ENCODE peak calls at places on chromosomes 4 and X, in ten cellular contexts. One of them, this sample, is unnamed.
A peak's percentile ranks its signal among the peaks of the same experiment; 100 is the strongest.

GRCh38 chr4:7328913-7329638 is 105.7 kb downstream of the PSAPL1 start:
- DNase-seq in epithelial cell of esophagus: no peak
- DNase-seq in left ventricle myocardium inferior: peak; percentile 58
- DNase-seq in tibial nerve: no peak
- DNase-seq in suprapubic skin: no peak
- DNase-seq in esophagus squamous epithelium: no peak
- DNase-seq in mucosa of descending colon: peak; percentile 56
- DNase-seq in PC-3: peak; percentile 85
- DNase-seq in astrocyte: peak; percentile 76
- DNase-seq in right cardiac atrium: peak; percentile 66
- DNase-seq in this sample: peak; percentile 81

GRCh38 chr4:26525751-26526150 is 35.5 kb upstream of the CCKAR start:
- DNase-seq in epithelial cell of esophagus: peak; percentile 17
- DNase-seq in left ventricle myocardium inferior: no peak
- DNase-seq in tibial nerve: no peak
- DNase-seq in suprapubic skin: no peak
- DNase-seq in esophagus squamous epithelium: no peak
- DNase-seq in mucosa of descending colon: no peak
- DNase-seq in PC-3: peak; percentile 24
- DNase-seq in astrocyte: peak; percentile 32
- DNase-seq in right cardiac atrium: no peak
- DNase-seq in this sample: no peak

GRCh38 chrX:151151668-151152267 is 24.6 kb upstream of the GPR50 start:
- DNase-seq in epithelial cell of esophagus: peak; percentile 58
- DNase-seq in left ventricle myocardium inferior: no peak
- DNase-seq in tibial nerve: no peak
- DNase-seq in suprapubic skin: no peak
- DNase-seq in esophagus squamous epithelium: no peak
- DNase-seq in mucosa of descending colon: no peak
- DNase-seq in PC-3: peak; percentile 64
- DNase-seq in astrocyte: peak; percentile 16
- DNase-seq in right cardiac atrium: no peak
- DNase-seq in this sample: no peak

GRCh38 chrX:72394518-72395163 is 88.9 kb upstream of the CITED1 start:
- DNase-seq in epithelial cell of esophagus: no peak
- DNase-seq in left ventricle myocardium inferior: peak; percentile 18
- DNase-seq in tibial nerve: no peak
- DNase-seq in suprapubic skin: no peak
- DNase-seq in esophagus squamous epithelium: no peak
- DNase-seq in mucosa of descending colon: no peak
- DNase-seq in PC-3: peak; percentile 18
- DNase-seq in astrocyte: peak; percentile 79
- DNase-seq in right cardiac atrium: peak; percentile 47
- DNase-seq in this sample: no peak

GRCh38 chrX:17632942-17633341 is 104.4 kb upstream of the SCML1 start:
- DNase-seq in epithelial cell of esophagus: peak; percentile 56
- DNase-seq in left ventricle myocardium inferior: no peak
- DNase-seq in tibial nerve: no peak
- DNase-seq in suprapubic skin: no peak
- DNase-seq in esophagus squamous epithelium: no peak
- DNase-seq in mucosa of descending colon: no peak
- DNase-seq in PC-3: peak; percentile 29
- DNase-seq in astrocyte: no peak
- DNase-seq in right cardiac atrium: no peak
- DNase-seq in this sample: no peak

GRCh38 chr4:100348472-100348871 is 158.2 kb upstream of the DDIT4L start:
- DNase-seq in epithelial cell of esophagus: peak; percentile 96
- DNase-seq in left ventricle myocardium inferior: no peak
- DNase-seq in tibial nerve: no peak
- DNase-seq in suprapubic skin: no peak
- DNase-seq in esophagus squamous epithelium: no peak
- DNase-seq in mucosa of descending colon: no peak
- DNase-seq in PC-3: peak; percentile 88
- DNase-seq in astrocyte: peak; percentile 76
- DNase-seq in right cardiac atrium: no peak
- DNase-seq in this sample: no peak

GRCh38 chr4:648579-649292 is 23.4 kb downstream of the PDE6B start:
- DNase-seq in epithelial cell of esophagus: no peak
- DNase-seq in left ventricle myocardium inferior: no peak
- DNase-seq in tibial nerve: no peak
- DNase-seq in suprapubic skin: no peak
- DNase-seq in esophagus squamous epithelium: no peak
- DNase-seq in mucosa of descending colon: peak; percentile 41
- DNase-seq in PC-3: no peak
- DNase-seq in astrocyte: no peak
- DNase-seq in right cardiac atrium: no peak
- DNase-seq in this sample: peak; percentile 49

GRCh38 chr4:70152088-70152487 is 1.9 kb upstream of the PRR27 start:
- DNase-seq in epithelial cell of esophagus: no peak
- DNase-seq in left ventricle myocardium inferior: no peak
- DNase-seq in tibial nerve: no peak
- DNase-seq in suprapubic skin: no peak
- DNase-seq in esophagus squamous epithelium: no peak
- DNase-seq in mucosa of descending colon: no peak
- DNase-seq in PC-3: no peak
- DNase-seq in astrocyte: no peak
- DNase-seq in right cardiac atrium: no peak
- DNase-seq in this sample: no peak

GRCh38 chr4:131381055-131381454 is 1768.0 kb upstream of the PCDH10 start:
- DNase-seq in epithelial cell of esophagus: no peak
- DNase-seq in left ventricle myocardium inferior: no peak
- DNase-seq in tibial nerve: no peak
- DNase-seq in suprapubic skin: no peak
- DNase-seq in esophagus squamous epithelium: no peak
- DNase-seq in mucosa of descending colon: no peak
- DNase-seq in PC-3: no peak
- DNase-seq in astrocyte: no peak
- DNase-seq in right cardiac atrium: no peak
- DNase-seq in this sample: no peak

GRCh38 chr4:62814510-62815047 is 1594.7 kb downstream of the TECRL start:
- DNase-seq in epithelial cell of esophagus: no peak
- DNase-seq in left ventricle myocardium inferior: no peak
- DNase-seq in tibial nerve: no peak
- DNase-seq in suprapubic skin: no peak
- DNase-seq in esophagus squamous epithelium: no peak
- DNase-seq in mucosa of descending colon: no peak
- DNase-seq in PC-3: no peak
- DNase-seq in astrocyte: no peak
- DNase-seq in right cardiac atrium: peak; percentile 43
- DNase-seq in this sample: no peak

GRCh38 chr4:118823471-118823870 is 12.5 kb downstream of the SEC24D start:
- DNase-seq in epithelial cell of esophagus: peak; percentile 83
- DNase-seq in left ventricle myocardium inferior: no peak
- DNase-seq in tibial nerve: no peak
- DNase-seq in suprapubic skin: no peak
- DNase-seq in esophagus squamous epithelium: no peak
- DNase-seq in mucosa of descending colon: no peak
- DNase-seq in PC-3: peak; percentile 63
- DNase-seq in astrocyte: no peak
- DNase-seq in right cardiac atrium: no peak
- DNase-seq in this sample: no peak

GRCh38 chr4:181427076-181427475 is 816.1 kb upstream of the TENM3 start:
- DNase-seq in epithelial cell of esophagus: no peak
- DNase-seq in left ventricle myocardium inferior: no peak
- DNase-seq in tibial nerve: no peak
- DNase-seq in suprapubic skin: no peak
- DNase-seq in esophagus squamous epithelium: no peak
- DNase-seq in mucosa of descending colon: no peak
- DNase-seq in PC-3: no peak
- DNase-seq in astrocyte: no peak
- DNase-seq in right cardiac atrium: no peak
- DNase-seq in this sample: no peak

GRCh38 chr4:21948347-21949072 is at the start of gene KCNIP4:
- DNase-seq in epithelial cell of esophagus: peak; percentile 2
- DNase-seq in left ventricle myocardium inferior: no peak
- DNase-seq in tibial nerve: no peak
- DNase-seq in suprapubic skin: peak; percentile 51
- DNase-seq in esophagus squamous epithelium: no peak
- DNase-seq in mucosa of descending colon: peak; percentile 42
- DNase-seq in PC-3: no peak
- DNase-seq in astrocyte: peak; percentile 22
- DNase-seq in right cardiac atrium: no peak
- DNase-seq in this sample: no peak

GRCh38 chr4:1204828-1205591 is 32.6 kb upstream of the SPON2 start:
- DNase-seq in epithelial cell of esophagus: no peak
- DNase-seq in left ventricle myocardium inferior: no peak
- DNase-seq in tibial nerve: peak; percentile 8
- DNase-seq in suprapubic skin: peak; percentile 70
- DNase-seq in esophagus squamous epithelium: no peak
- DNase-seq in mucosa of descending colon: peak; percentile 93
- DNase-seq in PC-3: no peak
- DNase-seq in astrocyte: no peak
- DNase-seq in right cardiac atrium: peak; percentile 77
- DNase-seq in this sample: no peak

GRCh38 chr4:55385201-55385649 is 10.5 kb upstream of the TMEM165 start:
- DNase-seq in epithelial cell of esophagus: no peak
- DNase-seq in left ventricle myocardium inferior: no peak
- DNase-seq in tibial nerve: no peak
- DNase-seq in suprapubic skin: no peak
- DNase-seq in esophagus squamous epithelium: no peak
- DNase-seq in mucosa of descending colon: no peak
- DNase-seq in PC-3: peak; percentile 49
- DNase-seq in astrocyte: peak; percentile 54
- DNase-seq in right cardiac atrium: no peak
- DNase-seq in this sample: no peak

GRCh38 chr4:9691221-9692065 is 90.0 kb upstream of the DRD5 start:
- DNase-seq in epithelial cell of esophagus: peak; percentile 93
- DNase-seq in left ventricle myocardium inferior: peak; percentile 97
- DNase-seq in tibial nerve: peak; percentile 91
- DNase-seq in suprapubic skin: peak; percentile 98
- DNase-seq in esophagus squamous epithelium: peak; percentile 67
- DNase-seq in mucosa of descending colon: peak; percentile 98
- DNase-seq in PC-3: peak; percentile 36
- DNase-seq in astrocyte: peak; percentile 13
- DNase-seq in right cardiac atrium: peak; percentile 99
- DNase-seq in this sample: peak; percentile 98

GRCh38 chr4:95949136-95949765 is 109.4 kb downstream of the PDHA2 start:
- DNase-seq in epithelial cell of esophagus: no peak
- DNase-seq in left ventricle myocardium inferior: no peak
- DNase-seq in tibial nerve: no peak
- DNase-seq in suprapubic skin: no peak
- DNase-seq in esophagus squamous epithelium: no peak
- DNase-seq in mucosa of descending colon: no peak
- DNase-seq in PC-3: no peak
- DNase-seq in astrocyte: peak; percentile 20
- DNase-seq in right cardiac atrium: no peak
- DNase-seq in this sample: no peak

GRCh38 chrX:129116651-129117050 is 406.6 kb downstream of the SMARCA1 start:
- DNase-seq in epithelial cell of esophagus: no peak
- DNase-seq in left ventricle myocardium inferior: no peak
- DNase-seq in tibial nerve: no peak
- DNase-seq in suprapubic skin: no peak
- DNase-seq in esophagus squamous epithelium: no peak
- DNase-seq in mucosa of descending colon: no peak
- DNase-seq in PC-3: no peak
- DNase-seq in astrocyte: no peak
- DNase-seq in right cardiac atrium: no peak
- DNase-seq in this sample: no peak

DNA sequence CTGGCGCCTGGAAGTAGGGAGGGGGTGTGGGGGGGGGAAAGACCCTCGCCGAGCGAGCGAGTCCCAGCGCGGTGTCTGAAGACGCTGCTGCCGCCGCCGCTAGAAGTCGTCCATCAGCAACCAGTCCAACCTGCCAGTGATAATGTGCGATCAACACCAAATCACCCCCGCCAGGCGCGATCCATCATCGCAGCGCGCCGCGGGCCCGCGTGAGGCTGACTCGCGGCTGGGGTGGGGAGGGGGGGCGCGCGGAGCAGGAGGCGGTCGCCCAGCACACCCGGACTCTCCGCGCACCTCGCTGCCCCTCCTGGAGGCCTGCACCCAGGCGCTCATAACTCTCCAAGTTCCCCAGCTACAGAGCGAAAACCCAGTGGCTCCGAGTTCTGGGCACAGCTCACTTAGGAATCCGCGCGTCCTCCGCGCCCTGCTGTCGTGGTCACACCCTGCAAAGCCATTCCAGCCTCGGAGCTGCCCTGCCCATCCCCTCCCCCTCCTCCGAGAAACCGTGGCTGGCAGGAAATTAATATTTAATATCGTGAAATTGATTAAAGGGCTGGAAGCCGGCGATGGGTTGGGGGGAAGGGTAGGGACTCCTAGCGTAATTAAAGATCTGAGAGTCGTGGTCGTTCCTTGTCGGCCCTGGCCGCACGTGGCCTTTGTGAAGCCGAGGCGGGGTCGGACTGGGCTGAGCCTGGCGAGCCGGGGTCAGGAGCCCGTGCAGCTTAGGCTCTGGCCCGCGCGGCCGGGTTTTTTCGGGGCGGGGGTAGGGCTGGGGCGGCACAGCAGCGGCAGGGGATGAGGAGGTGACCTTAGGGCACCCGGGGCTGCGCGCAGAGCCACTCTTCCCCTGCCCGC is 58.1 kb upstream of the BCOR start:
- DNase-seq in epithelial cell of esophagus: no peak
- DNase-seq in left ventricle myocardium inferior: no peak
- DNase-seq in tibial nerve: no peak
- DNase-seq in suprapubic skin: no peak
- DNase-seq in esophagus squamous epithelium: no peak
- DNase-seq in mucosa of descending colon: peak; percentile 53
- DNase-seq in PC-3: no peak
- DNase-seq in astrocyte: no peak
- DNase-seq in right cardiac atrium: peak; percentile 66
- DNase-seq in this sample: no peak
- H3K4me3 ChIP-seq in epithelial cell of esophagus: peak overlapping the region; percentile 29
- H3K4me3 ChIP-seq in left ventricle myocardium inferior: peak overlapping the region; percentile 66
- H3K4me3 ChIP-seq in tibial nerve: peak overlapping the region; percentile 55
- H3K4me3 ChIP-seq in suprapubic skin: peak overlapping the region; percentile 53
- H3K4me3 ChIP-seq in esophagus squamous epithelium: peak overlapping the region; percentile 62
- H3K4me3 ChIP-seq in mucosa of descending colon: no peak overlapping the region
- H3K4me3 ChIP-seq in PC-3: peak overlapping the region; percentile 84
- H3K4me3 ChIP-seq in astrocyte: peak overlapping the region; percentile 51
- H3K4me3 ChIP-seq in right cardiac atrium: peak overlapping the region; percentile 63
- H3K4me3 ChIP-seq in this sample: peak overlapping the region; percentile 56

GRCh38 chr4:40956726-40957255 is 207.0 kb downstream of the NSUN7 start:
- DNase-seq in epithelial cell of esophagus: no peak
- DNase-seq in left ventricle myocardium inferior: no peak
- DNase-seq in tibial nerve: no peak
- DNase-seq in suprapubic skin: no peak
- DNase-seq in esophagus squamous epithelium: no peak
- DNase-seq in mucosa of descending colon: no peak
- DNase-seq in PC-3: no peak
- DNase-seq in astrocyte: no peak
- DNase-seq in right cardiac atrium: no peak
- DNase-seq in this sample: no peak
- H3K4me3 ChIP-seq in epithelial cell of esophagus: no peak overlapping the region
- H3K4me3 ChIP-seq in left ventricle myocardium inferior: no peak overlapping the region
- H3K4me3 ChIP-seq in tibial nerve: no peak overlapping the region
- H3K4me3 ChIP-seq in suprapubic skin: no peak overlapping the region
- H3K4me3 ChIP-seq in esophagus squamous epithelium: no peak overlapping the region
- H3K4me3 ChIP-seq in mucosa of descending colon: no peak overlapping the region
- H3K4me3 ChIP-seq in PC-3: no peak overlapping the region
- H3K4me3 ChIP-seq in astrocyte: no peak overlapping the region
- H3K4me3 ChIP-seq in right cardiac atrium: no peak overlapping the region
- H3K4me3 ChIP-seq in this sample: no peak overlapping the region

GRCh38 chrX:154372612-154373022 is 1.8 kb downstream of the FLNA start:
- DNase-seq in epithelial cell of esophagus: peak; percentile 59
- DNase-seq in left ventricle myocardium inferior: no peak
- DNase-seq in tibial nerve: no peak
- DNase-seq in suprapubic skin: no peak
- DNase-seq in esophagus squamous epithelium: no peak
- DNase-seq in mucosa of descending colon: no peak
- DNase-seq in PC-3: no peak
- DNase-seq in astrocyte: peak; percentile 51
- DNase-seq in right cardiac atrium: no peak
- DNase-seq in this sample: no peak
- H3K4me3 ChIP-seq in epithelial cell of esophagus: peak overlapping the region; percentile 35
- H3K4me3 ChIP-seq in left ventricle myocardium inferior: peak overlapping the region; percentile 87
- H3K4me3 ChIP-seq in tibial nerve: no peak overlapping the region
- H3K4me3 ChIP-seq in suprapubic skin: peak overlapping the region; percentile 67
- H3K4me3 ChIP-seq in esophagus squamous epithelium: peak overlapping the region; percentile 76
- H3K4me3 ChIP-seq in mucosa of descending colon: no peak overlapping the region
- H3K4me3 ChIP-seq in PC-3: peak overlapping the region; percentile 74
- H3K4me3 ChIP-seq in astrocyte: peak overlapping the region; percentile 48
- H3K4me3 ChIP-seq in right cardiac atrium: peak overlapping the region; percentile 6
- H3K4me3 ChIP-seq in this sample: peak overlapping the region; percentile 88

GRCh38 chr4:76691767-76692689 is 205.9 kb downstream of the SOWAHB start:
- DNase-seq in epithelial cell of esophagus: no peak
- DNase-seq in left ventricle myocardium inferior: no peak
- DNase-seq in tibial nerve: no peak
- DNase-seq in suprapubic skin: no peak
- DNase-seq in esophagus squamous epithelium: no peak
- DNase-seq in mucosa of descending colon: no peak
- DNase-seq in PC-3: no peak
- DNase-seq in astrocyte: no peak
- DNase-seq in right cardiac atrium: no peak
- DNase-seq in this sample: no peak
- H3K4me3 ChIP-seq in epithelial cell of esophagus: no peak overlapping the region
- H3K4me3 ChIP-seq in left ventricle myocardium inferior: no peak overlapping the region
- H3K4me3 ChIP-seq in tibial nerve: no peak overlapping the region
- H3K4me3 ChIP-seq in suprapubic skin: no peak overlapping the region
- H3K4me3 ChIP-seq in esophagus squamous epithelium: no peak overlapping the region
- H3K4me3 ChIP-seq in mucosa of descending colon: no peak overlapping the region
- H3K4me3 ChIP-seq in PC-3: no peak overlapping the region
- H3K4me3 ChIP-seq in astrocyte: no peak overlapping the region
- H3K4me3 ChIP-seq in right cardiac atrium: no peak overlapping the region
- H3K4me3 ChIP-seq in this sample: no peak overlapping the region

This sample was measured in heart left ventricle.